ENCODE peak calls at places on chromosomes 7 and 10, in nine cellular contexts. One of them, this sample, is unnamed.
A peak's percentile ranks its signal among the peaks of the same experiment; 100 is the strongest.

GRCh38 chr10:45592926-45593325 is 79.6 kb downstream of the ZFAND4 start:
- DNase-seq in M059J: no peak
- DNase-seq in activated naive CD4-positive, alpha-beta T cell treated with anti-CD3 and anti-CD28 coated beads, Interleukin-2, amount 10 ng/mL, durations not matched to agents 7 days and 5 days: no peak
- DNase-seq in stimulated activated CD8-positive, alpha-beta memory T cell treated with anti-CD3 and anti-CD28 coated beads, Interleukin-7, amount 100 ng/mL, for 1 hour: no peak
- DNase-seq in activated T-helper 9 cell treated with anti-CD3 and anti-CD28 coated beads, Interleukin-2, amount 50 U/mL, for 16 hours: no peak
- DNase-seq in putamen: no peak
- DNase-seq in nucleus accumbens: no peak
- DNase-seq in stomach: no peak
- DNase-seq in Caco-2: no peak
- DNase-seq in this sample: no peak

GRCh38 chr10:31620236-31621151 is 301.5 kb downstream of the ZEB1 start:
- DNase-seq in putamen: no peak
- DNase-seq in stimulated activated CD8-positive, alpha-beta memory T cell treated with anti-CD3 and anti-CD28 coated beads, Interleukin-7, amount 100 ng/mL, for 1 hour: no peak
- DNase-seq in activated T-helper 9 cell treated with anti-CD3 and anti-CD28 coated beads, Interleukin-2, amount 50 U/mL, for 16 hours: no peak
- DNase-seq in stomach: no peak
- DNase-seq in M059J: peak; percentile 46
- DNase-seq in activated naive CD4-positive, alpha-beta T cell treated with anti-CD3 and anti-CD28 coated beads, Interleukin-2, amount 10 ng/mL, durations not matched to agents 7 days and 5 days: no peak
- DNase-seq in nucleus accumbens: no peak
- DNase-seq in Caco-2: no peak
- DNase-seq in this sample: no peak

GRCh38 chr10:32150532-32151101 is 94.4 kb upstream of the KIF5B start:
- DNase-seq in Caco-2: no peak
- DNase-seq in nucleus accumbens: no peak
- DNase-seq in activated T-helper 9 cell treated with anti-CD3 and anti-CD28 coated beads, Interleukin-2, amount 50 U/mL, for 16 hours: no peak
- DNase-seq in stomach: no peak
- DNase-seq in putamen: no peak
- DNase-seq in activated naive CD4-positive, alpha-beta T cell treated with anti-CD3 and anti-CD28 coated beads, Interleukin-2, amount 10 ng/mL, durations not matched to agents 7 days and 5 days: no peak
- DNase-seq in stimulated activated CD8-positive, alpha-beta memory T cell treated with anti-CD3 and anti-CD28 coated beads, Interleukin-7, amount 100 ng/mL, for 1 hour: no peak
- DNase-seq in M059J: no peak
- DNase-seq in this sample: no peak

GRCh38 chr7:107591410-107591809 is 11.4 kb downstream of the BCAP29 start:
- DNase-seq in stomach: no peak
- DNase-seq in activated T-helper 9 cell treated with anti-CD3 and anti-CD28 coated beads, Interleukin-2, amount 50 U/mL, for 16 hours: no peak
- DNase-seq in Caco-2: no peak
- DNase-seq in nucleus accumbens: no peak
- DNase-seq in stimulated activated CD8-positive, alpha-beta memory T cell treated with anti-CD3 and anti-CD28 coated beads, Interleukin-7, amount 100 ng/mL, for 1 hour: no peak
- DNase-seq in putamen: no peak
- DNase-seq in activated naive CD4-positive, alpha-beta T cell treated with anti-CD3 and anti-CD28 coated beads, Interleukin-2, amount 10 ng/mL, durations not matched to agents 7 days and 5 days: no peak
- DNase-seq in M059J: no peak
- DNase-seq in this sample: no peak

GRCh38 chr7:140121321-140121720 is 55.5 kb downstream of the KDM7A start:
- DNase-seq in activated T-helper 9 cell treated with anti-CD3 and anti-CD28 coated beads, Interleukin-2, amount 50 U/mL, for 16 hours: no peak
- DNase-seq in nucleus accumbens: no peak
- DNase-seq in putamen: peak; percentile 43
- DNase-seq in M059J: peak; percentile 27
- DNase-seq in stimulated activated CD8-positive, alpha-beta memory T cell treated with anti-CD3 and anti-CD28 coated beads, Interleukin-7, amount 100 ng/mL, for 1 hour: no peak
- DNase-seq in Caco-2: no peak
- DNase-seq in activated naive CD4-positive, alpha-beta T cell treated with anti-CD3 and anti-CD28 coated beads, Interleukin-2, amount 10 ng/mL, durations not matched to agents 7 days and 5 days: no peak
- DNase-seq in stomach: no peak
- DNase-seq in this sample: no peak

GRCh38 chr10:31262672-31263071 is 56.3 kb upstream of the ZEB1 start:
- DNase-seq in stimulated activated CD8-positive, alpha-beta memory T cell treated with anti-CD3 and anti-CD28 coated beads, Interleukin-7, amount 100 ng/mL, for 1 hour: no peak
- DNase-seq in stomach: no peak
- DNase-seq in Caco-2: no peak
- DNase-seq in M059J: peak; percentile 33
- DNase-seq in putamen: no peak
- DNase-seq in nucleus accumbens: no peak
- DNase-seq in activated naive CD4-positive, alpha-beta T cell treated with anti-CD3 and anti-CD28 coated beads, Interleukin-2, amount 10 ng/mL, durations not matched to agents 7 days and 5 days: no peak
- DNase-seq in activated T-helper 9 cell treated with anti-CD3 and anti-CD28 coated beads, Interleukin-2, amount 50 U/mL, for 16 hours: no peak
- DNase-seq in this sample: no peak

GRCh38 chr7:99928994-99929729 is at the start of gene GJC3:
- DNase-seq in stimulated activated CD8-positive, alpha-beta memory T cell treated with anti-CD3 and anti-CD28 coated beads, Interleukin-7, amount 100 ng/mL, for 1 hour: no peak
- DNase-seq in M059J: peak; percentile 72
- DNase-seq in stomach: peak; percentile 48
- DNase-seq in activated naive CD4-positive, alpha-beta T cell treated with anti-CD3 and anti-CD28 coated beads, Interleukin-2, amount 10 ng/mL, durations not matched to agents 7 days and 5 days: peak; percentile 68
- DNase-seq in putamen: peak; percentile 24
- DNase-seq in nucleus accumbens: no peak
- DNase-seq in activated T-helper 9 cell treated with anti-CD3 and anti-CD28 coated beads, Interleukin-2, amount 50 U/mL, for 16 hours: no peak
- DNase-seq in Caco-2: peak; percentile 70
- DNase-seq in this sample: no peak

GRCh38 chr7:150787321-150788281 is 12.6 kb downstream of the TMEM176B start:
- DNase-seq in nucleus accumbens: no peak
- DNase-seq in M059J: no peak
- DNase-seq in activated T-helper 9 cell treated with anti-CD3 and anti-CD28 coated beads, Interleukin-2, amount 50 U/mL, for 16 hours: no peak
- DNase-seq in stomach: no peak
- DNase-seq in Caco-2: peak; percentile 34
- DNase-seq in activated naive CD4-positive, alpha-beta T cell treated with anti-CD3 and anti-CD28 coated beads, Interleukin-2, amount 10 ng/mL, durations not matched to agents 7 days and 5 days: no peak
- DNase-seq in putamen: peak; percentile 39
- DNase-seq in stimulated activated CD8-positive, alpha-beta memory T cell treated with anti-CD3 and anti-CD28 coated beads, Interleukin-7, amount 100 ng/mL, for 1 hour: no peak
- DNase-seq in this sample: peak; percentile 16

GRCh38 chr7:110224643-110225042 is 866.3 kb upstream of the LRRN3 start:
- DNase-seq in Caco-2: no peak
- DNase-seq in activated T-helper 9 cell treated with anti-CD3 and anti-CD28 coated beads, Interleukin-2, amount 50 U/mL, for 16 hours: no peak
- DNase-seq in stomach: no peak
- DNase-seq in nucleus accumbens: no peak
- DNase-seq in stimulated activated CD8-positive, alpha-beta memory T cell treated with anti-CD3 and anti-CD28 coated beads, Interleukin-7, amount 100 ng/mL, for 1 hour: no peak
- DNase-seq in M059J: no peak
- DNase-seq in activated naive CD4-positive, alpha-beta T cell treated with anti-CD3 and anti-CD28 coated beads, Interleukin-2, amount 10 ng/mL, durations not matched to agents 7 days and 5 days: no peak
- DNase-seq in putamen: no peak
- DNase-seq in this sample: no peak

GRCh38 chr10:94199565-94199964 is 163.2 kb downstream of the NOC3L start:
- DNase-seq in activated T-helper 9 cell treated with anti-CD3 and anti-CD28 coated beads, Interleukin-2, amount 50 U/mL, for 16 hours: no peak
- DNase-seq in stimulated activated CD8-positive, alpha-beta memory T cell treated with anti-CD3 and anti-CD28 coated beads, Interleukin-7, amount 100 ng/mL, for 1 hour: no peak
- DNase-seq in putamen: no peak
- DNase-seq in Caco-2: no peak
- DNase-seq in nucleus accumbens: no peak
- DNase-seq in activated naive CD4-positive, alpha-beta T cell treated with anti-CD3 and anti-CD28 coated beads, Interleukin-2, amount 10 ng/mL, durations not matched to agents 7 days and 5 days: no peak
- DNase-seq in M059J: peak; percentile 53
- DNase-seq in stomach: no peak
- DNase-seq in this sample: no peak

GRCh38 chr7:77327067-77327931 is 88.8 kb downstream of the GSAP start:
- DNase-seq in Caco-2: peak; percentile 89
- DNase-seq in activated naive CD4-positive, alpha-beta T cell treated with anti-CD3 and anti-CD28 coated beads, Interleukin-2, amount 10 ng/mL, durations not matched to agents 7 days and 5 days: no peak
- DNase-seq in stomach: peak; percentile 32
- DNase-seq in M059J: peak; percentile 67
- DNase-seq in stimulated activated CD8-positive, alpha-beta memory T cell treated with anti-CD3 and anti-CD28 coated beads, Interleukin-7, amount 100 ng/mL, for 1 hour: no peak
- DNase-seq in nucleus accumbens: no peak
- DNase-seq in putamen: no peak
- DNase-seq in activated T-helper 9 cell treated with anti-CD3 and anti-CD28 coated beads, Interleukin-2, amount 50 U/mL, for 16 hours: no peak
- DNase-seq in this sample: no peak

GRCh38 chr7:139699640-139700504 is 77.9 kb downstream of the HIPK2 start:
- DNase-seq in nucleus accumbens: no peak
- DNase-seq in Caco-2: no peak
- DNase-seq in stomach: peak; percentile 25
- DNase-seq in putamen: no peak
- DNase-seq in stimulated activated CD8-positive, alpha-beta memory T cell treated with anti-CD3 and anti-CD28 coated beads, Interleukin-7, amount 100 ng/mL, for 1 hour: no peak
- DNase-seq in M059J: no peak
- DNase-seq in activated T-helper 9 cell treated with anti-CD3 and anti-CD28 coated beads, Interleukin-2, amount 50 U/mL, for 16 hours: no peak
- DNase-seq in activated naive CD4-positive, alpha-beta T cell treated with anti-CD3 and anti-CD28 coated beads, Interleukin-2, amount 10 ng/mL, durations not matched to agents 7 days and 5 days: no peak
- DNase-seq in this sample: no peak

GRCh38 chr7:8184241-8184640 is 77.7 kb downstream of the ICA1 start:
- DNase-seq in stimulated activated CD8-positive, alpha-beta memory T cell treated with anti-CD3 and anti-CD28 coated beads, Interleukin-7, amount 100 ng/mL, for 1 hour: no peak
- DNase-seq in Caco-2: no peak
- DNase-seq in activated naive CD4-positive, alpha-beta T cell treated with anti-CD3 and anti-CD28 coated beads, Interleukin-2, amount 10 ng/mL, durations not matched to agents 7 days and 5 days: no peak
- DNase-seq in stomach: no peak
- DNase-seq in putamen: no peak
- DNase-seq in nucleus accumbens: no peak
- DNase-seq in M059J: no peak
- DNase-seq in activated T-helper 9 cell treated with anti-CD3 and anti-CD28 coated beads, Interleukin-2, amount 50 U/mL, for 16 hours: no peak
- DNase-seq in this sample: no peak

GRCh38 chr10:65894379-65894778 is 1031.5 kb upstream of the LRRTM3 start:
- DNase-seq in activated naive CD4-positive, alpha-beta T cell treated with anti-CD3 and anti-CD28 coated beads, Interleukin-2, amount 10 ng/mL, durations not matched to agents 7 days and 5 days: no peak
- DNase-seq in stomach: no peak
- DNase-seq in M059J: no peak
- DNase-seq in activated T-helper 9 cell treated with anti-CD3 and anti-CD28 coated beads, Interleukin-2, amount 50 U/mL, for 16 hours: no peak
- DNase-seq in nucleus accumbens: no peak
- DNase-seq in Caco-2: no peak
- DNase-seq in putamen: no peak
- DNase-seq in stimulated activated CD8-positive, alpha-beta memory T cell treated with anti-CD3 and anti-CD28 coated beads, Interleukin-7, amount 100 ng/mL, for 1 hour: no peak
- DNase-seq in this sample: no peak

GRCh38 chr7:129013048-129013721 is 41.7 kb downstream of the TNPO3 start:
- DNase-seq in activated naive CD4-positive, alpha-beta T cell treated with anti-CD3 and anti-CD28 coated beads, Interleukin-2, amount 10 ng/mL, durations not matched to agents 7 days and 5 days: no peak
- DNase-seq in stomach: no peak
- DNase-seq in Caco-2: no peak
- DNase-seq in activated T-helper 9 cell treated with anti-CD3 and anti-CD28 coated beads, Interleukin-2, amount 50 U/mL, for 16 hours: no peak
- DNase-seq in nucleus accumbens: no peak
- DNase-seq in stimulated activated CD8-positive, alpha-beta memory T cell treated with anti-CD3 and anti-CD28 coated beads, Interleukin-7, amount 100 ng/mL, for 1 hour: no peak
- DNase-seq in M059J: no peak
- DNase-seq in putamen: no peak
- DNase-seq in this sample: no peak

GRCh38 chr7:134327896-134328295 is 11.2 kb upstream of the SLC35B4 start:
- DNase-seq in stimulated activated CD8-positive, alpha-beta memory T cell treated with anti-CD3 and anti-CD28 coated beads, Interleukin-7, amount 100 ng/mL, for 1 hour: peak; percentile 8
- DNase-seq in M059J: peak; percentile 65
- DNase-seq in putamen: peak; percentile 32
- DNase-seq in stomach: no peak
- DNase-seq in activated naive CD4-positive, alpha-beta T cell treated with anti-CD3 and anti-CD28 coated beads, Interleukin-2, amount 10 ng/mL, durations not matched to agents 7 days and 5 days: peak; percentile 73
- DNase-seq in nucleus accumbens: no peak
- DNase-seq in activated T-helper 9 cell treated with anti-CD3 and anti-CD28 coated beads, Interleukin-2, amount 50 U/mL, for 16 hours: no peak
- DNase-seq in Caco-2: peak; percentile 62
- DNase-seq in this sample: no peak

GRCh38 chr7:17843041-17843440 is 97.3 kb downstream of the SNX13 start:
- DNase-seq in putamen: no peak
- DNase-seq in activated naive CD4-positive, alpha-beta T cell treated with anti-CD3 and anti-CD28 coated beads, Interleukin-2, amount 10 ng/mL, durations not matched to agents 7 days and 5 days: no peak
- DNase-seq in nucleus accumbens: no peak
- DNase-seq in activated T-helper 9 cell treated with anti-CD3 and anti-CD28 coated beads, Interleukin-2, amount 50 U/mL, for 16 hours: no peak
- DNase-seq in stomach: no peak
- DNase-seq in stimulated activated CD8-positive, alpha-beta memory T cell treated with anti-CD3 and anti-CD28 coated beads, Interleukin-7, amount 100 ng/mL, for 1 hour: no peak
- DNase-seq in M059J: no peak
- DNase-seq in Caco-2: no peak
- DNase-seq in this sample: no peak

GRCh38 chr7:128885370-128886187 is 22.9 kb downstream of the ATP6V1F start:
- DNase-seq in activated naive CD4-positive, alpha-beta T cell treated with anti-CD3 and anti-CD28 coated beads, Interleukin-2, amount 10 ng/mL, durations not matched to agents 7 days and 5 days: no peak
- DNase-seq in nucleus accumbens: no peak
- DNase-seq in Caco-2: no peak
- DNase-seq in stimulated activated CD8-positive, alpha-beta memory T cell treated with anti-CD3 and anti-CD28 coated beads, Interleukin-7, amount 100 ng/mL, for 1 hour: no peak
- DNase-seq in putamen: no peak
- DNase-seq in stomach: no peak
- DNase-seq in activated T-helper 9 cell treated with anti-CD3 and anti-CD28 coated beads, Interleukin-2, amount 50 U/mL, for 16 hours: no peak
- DNase-seq in M059J: no peak
- DNase-seq in this sample: no peak

This sample was measured in KG1.